ENCODE peak calls at places on chromosomes 3 and 15, in four cellular contexts. S is sigmoid colon, B is PC-3, E is LNCaP clone FGC. X is an unnamed sample.

GRCh38 chr3:73716418-73716817 is 91.7 kb upstream of the PDZRN3 start:
- DNase-seq in S (no peak), B (peak), E (no peak), X (peak)

GRCh38 chr3:111729087-111729846 is 129.8 kb upstream of the PHLDB2 start:
- DNase-seq in S (peak), B (peak), E (no peak), X (no peak)

GRCh38 chr15:88631464-88632028 is 7.3 kb upstream of the ISG20 start:
- DNase-seq in S (peak), B (no peak), E (peak), X (no peak)

GRCh38 chr3:139117136-139117675 is 72.5 kb upstream of the PRR23C start:
- DNase-seq in S (no peak), B (peak), E (peak), X (peak)

GRCh38 chr3:13495921-13496723 is 16.0 kb downstream of the HDAC11 start:
- DNase-seq in S (peak), B (peak), E (peak), X (no peak)

GRCh38 chr3:185631508-185632206 is 45.6 kb downstream of the SENP2 start:
- DNase-seq in S (no peak), B (peak), E (no peak), X (no peak)

GRCh38 chr3:18751514-18751913 is 326.4 kb upstream of the SATB1 start:
- DNase-seq in S (no peak), B (no peak), E (no peak), X (no peak)

GRCh38 chr3:45185461-45185860 is 39.3 kb upstream of the CDCP1 start:
- DNase-seq in S (no peak), B (no peak), E (no peak), X (no peak)

GRCh38 chr3:127026661-127027060 is 43.7 kb downstream of the PLXNA1 start:
- DNase-seq in S (no peak), B (no peak), E (no peak), X (no peak)

GRCh38 chr3:119588112-119588511 is 8.8 kb downstream of the ADPRH start:
- DNase-seq in S (peak), B (no peak), E (no peak), X (no peak)

GRCh38 chr15:98785408-98785795 is 137.1 kb downstream of the IGF1R start:
- DNase-seq in S (no peak), B (no peak), E (no peak), X (no peak)

GRCh38 chr15:74206801-74207281 is 4.3 kb upstream of the STRA6 start:
- DNase-seq in S (no peak), B (no peak), E (no peak), X (no peak)

GRCh38 chr3:5330152-5330810 is 142.8 kb downstream of the EDEM1 start:
- DNase-seq in S (no peak), B (peak), E (no peak), X (peak)

GRCh38 chr3:129522953-129523352 is 5.5 kb upstream of the RHO start:
- DNase-seq in S (no peak), B (no peak), E (no peak), X (no peak)

GRCh38 chr3:28948685-28949084 is 332.2 kb upstream of the RBMS3 start:
- DNase-seq in S (no peak), B (no peak), E (no peak), X (no peak)

GRCh38 chr3:50539887-50540286 is 27.7 kb downstream of the C3orf18 start:
- DNase-seq in S (no peak), B (no peak), E (no peak), X (peak)

GRCh38 chr3:54191997-54192396 is 69.6 kb downstream of the CACNA2D3 start:
- DNase-seq in S (no peak), B (no peak), E (no peak), X (no peak)

GRCh38 chr3:171132873-171133272 is 106.4 kb upstream of the SLC2A2 start:
- DNase-seq in S (no peak), B (peak), E (no peak), X (peak)

GRCh38 chr15:100061944-100062343 is 279.8 kb downstream of the ADAMTS17 start:
- DNase-seq in S (no peak), B (no peak), E (no peak), X (no peak)

GRCh38 chr15:90519688-90520087 is 10.0 kb upstream of the CRTC3 start:
- DNase-seq in S (no peak), B (peak), E (no peak), X (no peak)

GRCh38 chr3:52350436-52350835 is 34.3 kb downstream of the DNAH1 start:
- DNase-seq in S (no peak), B (no peak), E (no peak), X (no peak)

GRCh38 chr15:54353726-54354125 is 375.5 kb downstream of the UNC13C start:
- DNase-seq in S (no peak), B (no peak), E (no peak), X (no peak)

GRCh38 chr3:115381573-115381912 is 234.5 kb upstream of the ZBTB20 start:
- DNase-seq in S (no peak), B (no peak), E (no peak), X (no peak)

GRCh38 chr3:136659253-136659652 is 92.9 kb downstream of the STAG1 start:
- DNase-seq in S (no peak), B (no peak), E (no peak), X (no peak)

GRCh38 chr3:5201536-5201935 is 14.0 kb downstream of the EDEM1 start:
- DNase-seq in S (no peak), B (no peak), E (no peak), X (no peak)

GRCh38 chr15:35665855-35666536 is 120.0 kb upstream of the DPH6 start:
- DNase-seq in S (no peak), B (no peak), E (no peak), X (no peak)

GRCh38 chr3:171428892-171429291 is 31.3 kb downstream of the TNIK start:
- DNase-seq in S (no peak), B (no peak), E (no peak), X (no peak)

GRCh38 chr3:128875556-128876120 is 3.8 kb upstream of the ACAD9 start:
- DNase-seq in S (no peak), B (peak), E (no peak), X (no peak)

GRCh38 chr15:25437751-25438600 is 848 bp downstream of the UBE3A start:
- DNase-seq in S (peak), B (peak), E (no peak), X (no peak)

GRCh38 chr3:52795298-52795900 is 803 bp downstream of the ITIH3 start:
- DNase-seq in S (no peak), B (no peak), E (no peak), X (no peak)

GRCh38 chr3:73614385-73614784 is 10.4 kb downstream of the PDZRN3 start:
- DNase-seq in S (peak), B (no peak), E (no peak), X (no peak)

DNA sequence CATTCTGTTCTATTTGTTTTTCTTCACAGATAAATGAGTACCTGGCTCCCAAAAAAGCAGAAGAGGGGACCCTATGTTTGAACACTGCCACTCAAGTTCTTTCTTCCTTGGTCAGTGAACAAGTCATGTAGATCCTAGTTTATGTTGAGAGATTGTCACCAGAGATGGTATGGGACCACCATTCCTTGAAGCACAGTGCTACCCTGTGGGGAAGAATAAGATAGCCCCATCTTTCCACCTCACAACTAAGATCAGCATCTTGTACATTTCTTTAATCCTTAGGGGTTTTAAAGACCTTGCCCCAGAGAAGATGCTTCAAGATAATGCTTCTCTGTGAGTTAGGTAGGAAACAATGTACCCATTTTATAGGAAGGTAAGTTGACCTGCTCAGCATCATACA is 233.5 kb upstream of the WNT5A start:
- DNase-seq in S (no peak), B (peak), E (no peak), X (no peak)
- TF ChIP-seq CTCF in S (no peak), B (peak), E (peak), X (peak)

DNA sequence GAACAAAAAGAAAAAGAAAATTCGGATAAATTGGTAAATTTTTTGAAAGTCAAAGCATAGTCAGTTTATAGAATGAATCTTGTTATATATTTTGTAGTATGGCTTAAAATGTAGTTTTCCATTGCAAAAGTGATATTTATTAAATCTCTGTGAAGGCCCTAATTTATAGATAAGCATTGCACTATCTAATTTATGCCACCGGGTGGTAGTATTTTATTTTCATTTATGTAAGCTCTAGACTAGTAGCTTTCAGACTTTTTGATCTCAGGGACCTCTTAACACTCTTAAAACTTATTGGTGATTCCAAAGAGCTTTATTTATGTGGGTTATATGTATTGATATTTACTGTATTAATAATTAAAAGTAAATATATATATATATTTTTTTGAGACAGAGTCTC is 133.9 kb upstream of the LRRFIP2 start:
- DNase-seq in S (no peak), B (peak), E (no peak), X (no peak)
- TF ChIP-seq CTCF in S (no peak), B (peak), E (peak), X (peak)

GRCh38 chr15:23052522-23052921 is 13.2 kb upstream of the TUBGCP5 start:
- DNase-seq in S (no peak), B (no peak), E (no peak), X (no peak)

GRCh38 chr15:23049984-23050628 is 10.7 kb upstream of the TUBGCP5 start:
- DNase-seq in S (no peak), B (no peak), E (no peak), X (no peak)

DNA sequence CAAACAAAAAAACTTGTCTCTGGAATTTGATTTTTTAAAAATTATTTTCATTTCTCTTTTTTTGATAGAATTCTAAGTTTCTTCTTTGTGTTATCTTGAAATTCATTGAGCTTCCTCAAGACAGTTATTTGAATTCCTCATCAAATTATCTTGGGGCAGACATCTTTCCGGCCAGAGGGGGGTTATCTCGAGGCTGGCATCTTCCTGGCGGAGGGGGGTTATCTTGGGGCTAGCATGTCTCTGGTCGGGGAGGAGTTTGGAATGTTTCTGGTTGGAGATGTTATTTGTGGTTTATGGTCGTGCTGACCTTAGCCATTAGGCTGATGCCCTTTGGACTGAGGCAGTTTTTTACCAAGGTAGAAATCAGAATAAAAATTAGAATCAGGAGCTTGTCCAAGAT is 15.9 kb upstream of the TUBGCP5 start:
- DNase-seq in S (no peak), B (no peak), E (no peak), X (no peak)
- TF ChIP-seq CTCF in S (no peak), B (no peak), E (no peak), X (no peak)

GRCh38 chr3:106628407-106628806 is 748.8 kb upstream of the CCDC54 start:
- DNase-seq in S (no peak), B (peak), E (no peak), X (peak)
- TF ChIP-seq CTCF in S (no peak), B (peak), E (no peak), X (peak)

DNA sequence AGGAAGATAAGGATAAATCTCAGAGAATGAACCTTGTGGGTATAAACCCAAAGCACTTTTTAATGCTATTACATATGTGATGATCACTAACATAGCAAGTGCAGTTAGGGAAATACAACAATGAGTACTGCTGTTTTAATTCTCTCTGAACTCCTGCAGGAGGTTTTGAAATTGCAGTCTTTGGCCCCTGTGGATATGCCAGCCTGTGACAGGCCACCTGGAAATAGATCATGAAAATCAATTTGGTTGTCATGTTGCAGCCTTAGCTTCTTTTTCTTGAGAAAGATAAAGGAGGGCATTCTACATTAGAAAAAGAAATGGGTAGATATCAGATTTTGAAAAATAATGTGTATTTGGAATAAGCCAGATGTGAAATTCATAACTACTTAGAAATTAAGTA is 103.6 kb downstream of the RSRC1 start:
- DNase-seq in S (no peak), B (no peak), E (no peak), X (no peak)
- TF ChIP-seq CTCF in S (no peak), B (no peak), E (no peak), X (no peak)

GRCh38 chr3:31379598-31379997 is 153.1 kb upstream of the STT3B start:
- DNase-seq in S (no peak), B (no peak), E (no peak), X (no peak)
- TF ChIP-seq CTCF in S (no peak), B (no peak), E (no peak), X (no peak)